ENCODE peak calls at places on chromosome 7, in five cellular contexts. X is right cardiac atrium, R is ovary, O is HL-60, K is uterus. W is an unnamed sample.

GRCh38 chr7:130910949-130911944 is 177.2 kb upstream of the KLF14 start:
- DNase-seq in K (no peak), X (no peak), R (no peak), O (no peak), W (no peak)

GRCh38 chr7:125253454-125254182 is 324.0 kb upstream of the POT1 start:
- DNase-seq in K (no peak), R (no peak), O (no peak), X (no peak), W (no peak)

GRCh38 chr7:149865437-149865836 is 8.3 kb upstream of the ATP6V0E2 start:
- DNase-seq in K (no peak), X (no peak), R (no peak), O (peak; percentile 65), W (no peak)

GRCh38 chr7:31478018-31478417 is 35.9 kb upstream of the ITPRID1 start:
- DNase-seq in X (no peak), R (no peak), K (no peak), O (no peak), W (no peak)

GRCh38 chr7:121385800-121386179 is 10.3 kb downstream of the FAM3C start:
- DNase-seq in K (no peak), R (no peak), O (no peak), X (no peak), W (no peak)

GRCh38 chr7:45589915-45590678 is 15.9 kb downstream of the ADCY1 start:
- DNase-seq in R (peak; percentile 2), K (no peak), O (no peak), X (no peak), W (no peak)

GRCh38 chr7:128121731-128122576 is 90.7 kb upstream of the LRRC4 start:
- DNase-seq in R (peak; percentile 41), K (no peak), X (peak; percentile 85), O (peak; percentile 94), W (peak; percentile 59)

GRCh38 chr7:19852192-19852591 is 78.8 kb upstream of the TMEM196 start:
- DNase-seq in X (no peak), O (no peak), R (no peak), K (no peak), W (no peak)

GRCh38 chr7:128396357-128396756 is 13.4 kb downstream of the IMPDH1 start:
- DNase-seq in O (no peak), R (no peak), K (no peak), X (peak; percentile 45), W (no peak)

GRCh38 chr7:14714161-14714728 is 188.3 kb downstream of the DGKB start:
- DNase-seq in X (no peak), R (no peak), K (no peak), O (no peak), W (no peak)

GRCh38 chr7:118352854-118353453 is 128.4 kb downstream of the ANKRD7 start:
- DNase-seq in R (no peak), X (no peak), K (no peak), O (peak; percentile 39), W (no peak)

GRCh38 chr7:140033036-140033435 is 29.7 kb downstream of the PARP12 start:
- DNase-seq in K (no peak), R (no peak), X (no peak), O (no peak), W (no peak)

GRCh38 chr7:65746398-65746669 is 126.5 kb upstream of the VKORC1L1 start:
- DNase-seq in R (no peak), K (no peak), O (no peak), X (no peak), W (no peak)

GRCh38 chr7:99860281-99861127 is 16.3 kb downstream of the OR2AE1 start:
- DNase-seq in O (no peak), K (no peak), X (peak; percentile 75), R (no peak), W (no peak)

GRCh38 chr7:43039346-43039745 is 73.1 kb upstream of the HECW1 start:
- DNase-seq in R (no peak), O (no peak), X (no peak), K (no peak), W (no peak)

GRCh38 chr7:81902536-81902935 is 132.7 kb upstream of the HGF start:
- DNase-seq in K (no peak), X (no peak), R (no peak), O (no peak), W (no peak)

GRCh38 chr7:51069411-51070083 is 247.1 kb downstream of the COBL start:
- DNase-seq in K (no peak), R (no peak), X (no peak), O (no peak), W (no peak)

GRCh38 chr7:26857534-26858228 is 6.7 kb downstream of the SKAP2 start:
- DNase-seq in X (no peak), K (no peak), R (peak; percentile 25), O (no peak), W (peak; percentile 50)

GRCh38 chr7:19489162-19489820 is 219.5 kb downstream of the POLR1F start:
- DNase-seq in O (no peak), R (no peak), X (no peak), K (no peak), W (peak; percentile 10)

GRCh38 chr7:157461805-157462771 is 125.3 kb downstream of the DNAJB6 start:
- DNase-seq in R (no peak), K (no peak), O (no peak), X (no peak), W (no peak)

GRCh38 chr7:115911466-115911865 is 119.1 kb downstream of the TFEC start:
- DNase-seq in K (no peak), R (no peak), X (no peak), O (no peak), W (no peak)

GRCh38 chr7:36600869-36601530 is 123.3 kb downstream of the AOAH start:
- DNase-seq in O (no peak), R (no peak), K (no peak), X (no peak), W (no peak)

GRCh38 chr7:152986369-152986768 is 226.8 kb downstream of the ACTR3B start:
- DNase-seq in O (no peak), R (no peak), K (no peak), X (no peak), W (no peak)
- H3K27ac ChIP-seq in O (no peak overlapping the region), R (no peak overlapping the region), K (no peak overlapping the region), X (no peak overlapping the region), W (no peak overlapping the region)

GRCh38 chr7:46909601-46910051 is 672.3 kb downstream of the TNS3 start:
- DNase-seq in R (no peak), O (no peak), K (no peak), X (no peak), W (no peak)

GRCh38 chr7:46912692-46913091 is 669.2 kb downstream of the TNS3 start:
- DNase-seq in X (no peak), K (no peak), R (no peak), O (no peak), W (no peak)

DNA sequence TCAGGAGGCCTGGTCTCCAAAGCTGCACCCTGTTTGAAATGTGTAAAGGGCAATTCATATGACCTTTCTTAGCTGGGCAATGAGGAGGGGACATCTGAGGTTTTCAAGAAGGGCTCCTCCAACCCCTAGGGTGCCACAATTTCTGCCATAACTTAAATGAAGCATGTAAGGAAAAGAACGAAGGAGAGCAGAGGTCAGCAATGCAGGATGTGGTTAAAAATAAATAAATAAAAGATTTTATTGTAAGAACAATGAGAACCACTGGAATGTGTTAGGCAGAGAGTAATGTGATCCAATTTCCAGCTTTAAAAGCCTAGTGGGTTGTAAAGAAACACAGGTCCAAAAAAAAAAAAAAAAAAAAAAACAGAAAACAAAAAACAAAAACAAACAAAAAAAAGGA is 673.1 kb downstream of the TNS3 start:
- DNase-seq in X (no peak), O (no peak), K (no peak), R (no peak), W (no peak)
- H3K4me3 ChIP-seq in X (no peak overlapping the region), O (no peak overlapping the region), K (no peak overlapping the region), R (no peak overlapping the region), W (no peak overlapping the region)

GRCh38 chr7:73702226-73702625 is 17.2 kb downstream of the STX1A start:
- DNase-seq in R (no peak), K (no peak), O (no peak), X (no peak), W (no peak)
- H3K27ac ChIP-seq in R (no peak overlapping the region), K (no peak overlapping the region), O (no peak overlapping the region), X (no peak overlapping the region), W (no peak overlapping the region)

GRCh38 chr7:15839415-15840100 is 153.1 kb upstream of the MEOX2 start:
- DNase-seq in O (no peak), R (peak; percentile 32), X (peak; percentile 91), K (peak; percentile 58), W (peak; percentile 46)
- H3K4me3 ChIP-seq in O (no peak overlapping the region), R (peak overlapping the region; percentile 22), X (peak overlapping the region; percentile 57), K (peak overlapping the region; percentile 17), W (peak overlapping the region; percentile 34)

GRCh38 chr7:44258865-44259546 is 58.2 kb downstream of the YKT6 start:
- DNase-seq in R (no peak), O (no peak), X (peak; percentile 52), K (no peak), W (no peak)

GRCh38 chr7:44256459-44256858 is 55.7 kb downstream of the YKT6 start:
- DNase-seq in R (no peak), O (no peak), X (peak; percentile 45), K (no peak), W (no peak)

GRCh38 chr7:44257618-44258422 is 57.0 kb downstream of the YKT6 start:
- DNase-seq in K (peak; percentile 62), X (peak; percentile 89), O (no peak), R (peak; percentile 41), W (peak; percentile 83)

GRCh38 chr7:44258423-44258760 is 57.6 kb downstream of the YKT6 start:
- DNase-seq in X (no peak), O (no peak), R (no peak), K (no peak), W (no peak)

GRCh38 chr7:44257213-44257612 is 56.4 kb downstream of the YKT6 start:
- DNase-seq in K (no peak), R (no peak), X (peak; percentile 46), O (no peak), W (no peak)
- H3K27ac ChIP-seq in K (peak overlapping the region; percentile 2), R (no peak overlapping the region), X (peak overlapping the region; percentile 78), O (no peak overlapping the region), W (peak overlapping the region; percentile 63)

GRCh38 chr7:47539398-47540052 is 42.4 kb downstream of the TNS3 start:
- DNase-seq in X (no peak), K (no peak), R (no peak), O (no peak), W (no peak)
- H3K4me3 ChIP-seq in X (no peak overlapping the region), K (no peak overlapping the region), R (no peak overlapping the region), O (no peak overlapping the region), W (no peak overlapping the region)

DNA sequence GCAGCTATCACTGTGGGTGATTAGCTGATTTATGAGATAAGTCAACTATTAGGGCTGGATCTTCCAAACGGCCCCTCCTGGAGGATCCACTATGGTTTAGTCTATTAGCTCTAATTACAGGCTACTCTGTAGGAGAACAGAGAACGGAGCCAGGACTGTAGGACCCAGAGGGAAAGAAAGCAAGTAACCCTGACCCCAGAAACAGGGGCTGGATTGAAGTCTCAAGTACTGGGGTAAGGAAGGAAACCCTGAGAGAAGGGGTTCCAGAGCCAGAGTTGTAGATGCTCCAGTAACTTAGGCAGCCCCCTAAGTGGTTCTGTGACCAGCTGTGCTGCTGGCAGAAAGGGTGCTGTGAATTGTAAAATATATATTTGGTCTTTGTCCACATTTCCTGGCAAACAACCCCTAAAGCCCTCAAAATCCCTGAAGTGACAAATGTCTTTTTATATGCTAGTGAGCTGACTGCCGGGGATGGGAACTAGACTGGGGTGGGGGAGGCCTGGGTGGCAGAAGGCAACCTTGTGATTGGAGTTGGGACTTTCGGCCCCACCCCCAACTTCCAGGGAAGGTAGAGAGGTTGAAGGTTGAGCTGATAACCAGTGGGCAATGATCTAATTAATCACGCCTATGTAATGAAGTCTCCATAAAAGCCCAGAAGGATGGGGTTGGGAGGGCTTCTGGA is 2.8 kb downstream of the EPHA1 start:
- DNase-seq in X (no peak), K (no peak), R (no peak), O (no peak), W (no peak)
- H3K27ac ChIP-seq in X (no peak overlapping the region), K (no peak overlapping the region), R (no peak overlapping the region), O (no peak overlapping the region), W (no peak overlapping the region)

W was measured in lower lobe of right lung.